ENCODE peak calls at places on chromosomes 2 and 18, in four cellular contexts. G is activated CD8-positive, alpha-beta T cell treated with anti-CD3 and anti-CD28 coated beads for 36 hours; O is psoas muscle; L is DND-41. P is an unnamed sample.
A peak's percentile ranks its signal among the peaks of the same experiment; 100 is the strongest.

GRCh38 chr2:207149253-207150213 is 16.2 kb downstream of the KLF7 start:
- DNase-seq in O (no peak), G (peak; percentile 49), L (no peak), P (no peak)

GRCh38 chr18:36469471-36469870 is 172.0 kb downstream of the FHOD3 start:
- DNase-seq in L (no peak), O (no peak), G (no peak), P (no peak)

GRCh38 chr2:120949957-120950590 is 214.4 kb downstream of the GLI2 start:
- DNase-seq in O (no peak), L (no peak), G (no peak), P (peak; percentile 41)

GRCh38 chr2:204340511-204340910 is 204.8 kb upstream of the PARD3B start:
- DNase-seq in O (no peak), L (no peak), G (no peak), P (no peak)

GRCh38 chr2:130393318-130393910 is 37.6 kb downstream of the PTPN18 start:
- DNase-seq in L (no peak), O (no peak), G (no peak), P (no peak)

GRCh38 chr2:101820519-101820918 is 123.0 kb downstream of the MAP4K4 start:
- DNase-seq in L (no peak), O (no peak), G (peak; percentile 54), P (no peak)

GRCh38 chr18:55732227-55733106 is 144.5 kb upstream of the TCF4 start:
- DNase-seq in G (no peak), L (no peak), O (no peak), P (no peak)

GRCh38 chr2:56540901-56541300 is 357.1 kb downstream of the CCDC85A start:
- DNase-seq in G (no peak), L (no peak), O (no peak), P (no peak)

GRCh38 chr18:36688020-36688965 is 140.5 kb downstream of the TPGS2 start:
- DNase-seq in L (peak; percentile 64), G (peak; percentile 74), O (peak; percentile 68), P (peak; percentile 63)

GRCh38 chr2:104413890-104414289 is 440.0 kb upstream of the POU3F3 start:
- DNase-seq in G (no peak), L (no peak), O (no peak), P (no peak)

GRCh38 chr2:219514836-219515235 is 554 bp downstream of the ASIC4 start:
- DNase-seq in G (no peak), L (no peak), O (no peak), P (no peak)

GRCh38 chr18:39841133-39842041 is 2113.6 kb upstream of the PIK3C3 start:
- DNase-seq in G (no peak), O (peak; percentile 39), L (no peak), P (no peak)

P was measured in Jurkat, Clone E6-1.